ENCODE peak calls at places on chromosomes 13 and 19, in four cellular contexts. O, R, M and V are unnamed samples.

GRCh38 chr19:20607943-20608342 is 42.4 kb upstream of the ZNF737 start:
- DNase-seq in O (no peak), R (no peak), M (no peak), V (no peak)

GRCh38 chr19:45472557-45473365 is 5.0 kb downstream of the FOSB start:
- DNase-seq in O (no peak), R (no peak), M (no peak), V (no peak)

GRCh38 chr19:1252221-1252817 is 3.9 kb downstream of the MIDN start:
- DNase-seq in O (no peak), R (no peak), M (no peak), V (peak)

GRCh38 chr13:26619321-26619720 is 61.8 kb downstream of the WASF3 start:
- DNase-seq in O (no peak), R (no peak), M (no peak), V (peak)

GRCh38 chr13:79306650-79307049 is 99.4 kb downstream of the RBM26 start:
- DNase-seq in O (no peak), R (no peak), M (no peak), V (no peak)

GRCh38 chr19:11018743-11019142 is 57.9 kb downstream of the SMARCA4 start:
- DNase-seq in O (no peak), R (no peak), M (no peak), V (no peak)

GRCh38 chr19:54257116-54257480 is at the start of gene LILRB5:
- DNase-seq in O (no peak), R (no peak), M (no peak), V (no peak)

GRCh38 chr13:95643471-95643813 is 1.1 kb downstream of the DZIP1 start:
- DNase-seq in O (no peak), R (no peak), M (no peak), V (peak)

GRCh38 chr19:51327066-51327985 is 14.6 kb downstream of the VSIG10L start:
- DNase-seq in O (no peak), R (no peak), M (no peak), V (no peak)

GRCh38 chr13:73467103-73467502 is 408.3 kb downstream of the KLF5 start:
- DNase-seq in O (no peak), R (no peak), M (no peak), V (peak)

GRCh38 chr19:34155686-34156085 is 16.6 kb upstream of the LSM14A start:
- DNase-seq in O (no peak), R (no peak), M (no peak), V (peak)

GRCh38 chr19:13165091-13165997 is 15.1 kb downstream of the IER2 start:
- DNase-seq in O (no peak), R (no peak), M (no peak), V (no peak)

GRCh38 chr19:56162258-56162657 is 13.6 kb upstream of the GALP start:
- DNase-seq in O (no peak), R (no peak), M (no peak), V (no peak)

GRCh38 chr13:20573636-20574035 is 6.7 kb downstream of the IFT88 start:
- DNase-seq in O (no peak), R (no peak), M (no peak), V (no peak)

GRCh38 chr13:96091932-96092253 is 2.0 kb downstream of the HS6ST3 start:
- DNase-seq in O (no peak), R (no peak), M (no peak), V (no peak)

GRCh38 chr19:49217382-49217781 is 59.8 kb downstream of the TRPM4 start:
- DNase-seq in O (no peak), R (no peak), M (no peak), V (peak)

GRCh38 chr13:36601186-36601585 is 72.6 kb upstream of the SERTM1 start:
- DNase-seq in O (no peak), R (no peak), M (no peak), V (no peak)

GRCh38 chr19:4693471-4694121 is 23.5 kb upstream of the MYDGF start:
- DNase-seq in O (no peak), R (no peak), M (no peak), V (no peak)

GRCh38 chr13:40146586-40147240 is 491.3 kb downstream of the COG6 start:
- DNase-seq in O (no peak), R (no peak), M (no peak), V (no peak)

GRCh38 chr13:105087941-105088340 is 1447.5 kb downstream of the EFNB2 start:
- DNase-seq in O (no peak), R (no peak), M (no peak), V (no peak)

GRCh38 chr13:26953273-26953672 is 192.7 kb upstream of the GPR12 start:
- DNase-seq in O (no peak), R (no peak), M (no peak), V (no peak)

GRCh38 chr13:79282976-79283375 is 123.1 kb downstream of the RBM26 start:
- DNase-seq in O (no peak), R (no peak), M (no peak), V (no peak)

GRCh38 chr13:100454876-100455275 is 133.7 kb downstream of the GGACT start:
- DNase-seq in O (peak), R (no peak), M (no peak), V (peak)

GRCh38 chr19:42301646-42302204 is at the start of gene PRR19:
- DNase-seq in O (no peak), R (no peak), M (no peak), V (no peak)

GRCh38 chr13:45310341-45311138 is 30.4 kb downstream of the TPT1 start:
- DNase-seq in O (no peak), R (no peak), M (no peak), V (no peak)

GRCh38 chr13:28885191-28885590 is 65.1 kb downstream of the MTUS2 start:
- DNase-seq in O (no peak), R (no peak), M (no peak), V (no peak)

GRCh38 chr19:52048604-52049493 is at the start of gene ZNF432:
- DNase-seq in O (peak), R (peak), M (peak), V (peak)

GRCh38 chr13:40666905-40667621 is 622 bp upstream of the FOXO1 start:
- DNase-seq in O (no peak), R (no peak), M (no peak), V (no peak)

GRCh38 chr13:34031629-34032028 is 213.7 kb downstream of the RFC3 start:
- DNase-seq in O (no peak), R (no peak), M (no peak), V (no peak)